ENCODE peak calls at places on chromosomes 1 and 21, in ten cellular contexts. I is tibial artery; U is endodermal cell; L is A549; X is mesendoderm; V is CD8-positive, alpha-beta T cell; P is IMR-90; F is GM23338; O is fibroblast of lung; G is OCI-LY7. Z is an unnamed sample.

GRCh38 chr1:72567511-72567910 is 285.2 kb upstream of the NEGR1 start:
- DNase-seq in X (no peak), I (no peak), U (no peak), F (no peak), P (peak; percentile 3), O (peak; percentile 60), V (no peak), L (no peak), G (no peak), Z (no peak)

GRCh38 chr1:205943245-205943644 is at the start of gene SLC26A9:
- DNase-seq in L (no peak), V (no peak), O (no peak), X (no peak), F (no peak), P (no peak), U (no peak), G (no peak), I (no peak), Z (no peak)

GRCh38 chr1:110211503-110212164 is 1.5 kb downstream of the KCNC4 start:
- DNase-seq in L (no peak), X (peak; percentile 30), O (no peak), G (no peak), F (peak; percentile 45), P (no peak), I (no peak), V (peak; percentile 12), U (no peak), Z (no peak)

GRCh38 chr21:31991356-31992331 is 118.8 kb downstream of the HUNK start:
- DNase-seq in P (no peak), O (no peak), F (peak; percentile 78), V (no peak), I (no peak), U (peak; percentile 85), X (peak; percentile 34), L (no peak), G (no peak), Z (peak; percentile 72)

GRCh38 chr1:186424539-186424938 is 36.4 kb downstream of the PDC start:
- DNase-seq in O (peak; percentile 55), I (no peak), G (no peak), L (no peak), P (no peak), F (no peak), X (no peak), V (no peak), U (no peak), Z (no peak)

GRCh38 chr1:150121236-150121862 is 28.4 kb upstream of the PLEKHO1 start:
- DNase-seq in P (peak; percentile 43), V (no peak), I (no peak), U (no peak), L (no peak), G (no peak), X (no peak), O (peak; percentile 26), F (no peak), Z (no peak)

GRCh38 chr1:145805057-145805456 is 18.8 kb downstream of the RNF115 start:
- DNase-seq in I (no peak), U (no peak), X (peak; percentile 86), V (no peak), O (peak; percentile 40), L (no peak), F (no peak), G (no peak), P (peak; percentile 43), Z (no peak)

GRCh38 chr1:167882376-167882775 is 31.6 kb downstream of the ADCY10 start:
- DNase-seq in P (no peak), G (no peak), U (no peak), O (no peak), V (no peak), F (no peak), X (no peak), I (no peak), L (no peak), Z (no peak)

GRCh38 chr1:35369922-35370671 is 101.6 kb downstream of the ZMYM4 start:
- DNase-seq in X (peak; percentile 37), V (no peak), I (no peak), O (peak; percentile 85), L (no peak), G (peak; percentile 20), F (peak; percentile 21), U (no peak), P (peak; percentile 90), Z (no peak)

GRCh38 chr1:76891931-76892330 is 24.7 kb downstream of the ST6GALNAC5 start:
- DNase-seq in L (no peak), X (no peak), P (peak; percentile 61), O (peak; percentile 46), G (no peak), V (no peak), I (no peak), F (no peak), U (no peak), Z (no peak)

GRCh38 chr1:17069452-17070162 is 15.8 kb upstream of the SDHB start:
- DNase-seq in V (no peak), I (no peak), P (no peak), U (no peak), L (no peak), O (no peak), F (no peak), G (no peak), X (no peak), Z (no peak)

GRCh38 chr1:86380257-86380861 is 15.8 kb downstream of the ODF2L start:
- DNase-seq in U (no peak), X (peak; percentile 70), V (no peak), I (no peak), O (peak; percentile 93), P (peak; percentile 86), G (peak; percentile 69), L (peak; percentile 16), F (peak; percentile 62), Z (no peak)

GRCh38 chr1:95953005-95953404 is 719.0 kb downstream of the RWDD3 start:
- DNase-seq in U (peak; percentile 59), G (no peak), L (no peak), V (no peak), X (peak; percentile 56), I (no peak), F (peak; percentile 67), O (peak; percentile 47), P (peak; percentile 1), Z (peak; percentile 20)

DNA sequence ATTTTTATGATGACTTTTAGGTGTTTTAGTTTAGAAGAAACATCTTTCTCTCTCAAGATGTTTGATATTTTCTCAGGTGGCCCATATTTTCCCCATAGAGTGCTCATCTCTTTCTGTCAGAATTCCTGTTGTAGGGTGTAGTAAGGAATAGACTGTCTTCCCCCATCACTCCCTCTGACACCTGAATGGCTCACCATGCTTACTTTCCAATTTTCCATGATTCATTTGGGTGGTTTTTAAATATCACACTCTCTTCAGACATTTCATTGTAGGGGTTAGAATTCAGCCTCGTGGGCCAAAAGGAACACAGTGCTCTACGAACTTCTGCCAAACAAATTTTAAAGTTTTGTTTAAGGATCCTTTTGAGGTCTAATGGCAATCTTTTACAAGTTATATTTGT is 24.0 kb downstream of the GIPC2 start:
- DNase-seq in I (no peak), F (no peak), P (no peak), X (no peak), U (no peak), V (no peak), O (no peak), G (no peak), L (no peak), Z (no peak)
- H3K27ac ChIP-seq in I (no peak overlapping the region), F (no peak overlapping the region), P (no peak overlapping the region), X (no peak overlapping the region), U (no peak overlapping the region), V (no peak overlapping the region), O (no peak overlapping the region), G (no peak overlapping the region), L (no peak overlapping the region), Z (no peak overlapping the region)

GRCh38 chr1:173099166-173099565 is 48.4 kb upstream of the TNFSF18 start:
- DNase-seq in O (no peak), X (no peak), P (no peak), L (no peak), F (no peak), V (no peak), G (no peak), U (no peak), I (no peak), Z (no peak)

GRCh38 chr1:173103006-173103405 is 52.3 kb upstream of the TNFSF18 start:
- DNase-seq in G (no peak), P (no peak), F (no peak), L (no peak), U (no peak), X (peak; percentile 11), O (no peak), V (no peak), I (no peak), Z (no peak)

GRCh38 chr1:173097001-173097400 is 46.3 kb upstream of the TNFSF18 start:
- DNase-seq in O (no peak), X (no peak), P (peak; percentile 52), G (no peak), L (no peak), I (no peak), U (no peak), V (no peak), F (no peak), Z (no peak)

GRCh38 chr1:173101589-173101988 is 50.8 kb upstream of the TNFSF18 start:
- DNase-seq in U (no peak), F (no peak), O (no peak), P (no peak), X (no peak), V (no peak), G (no peak), I (no peak), L (no peak), Z (no peak)

DNA sequence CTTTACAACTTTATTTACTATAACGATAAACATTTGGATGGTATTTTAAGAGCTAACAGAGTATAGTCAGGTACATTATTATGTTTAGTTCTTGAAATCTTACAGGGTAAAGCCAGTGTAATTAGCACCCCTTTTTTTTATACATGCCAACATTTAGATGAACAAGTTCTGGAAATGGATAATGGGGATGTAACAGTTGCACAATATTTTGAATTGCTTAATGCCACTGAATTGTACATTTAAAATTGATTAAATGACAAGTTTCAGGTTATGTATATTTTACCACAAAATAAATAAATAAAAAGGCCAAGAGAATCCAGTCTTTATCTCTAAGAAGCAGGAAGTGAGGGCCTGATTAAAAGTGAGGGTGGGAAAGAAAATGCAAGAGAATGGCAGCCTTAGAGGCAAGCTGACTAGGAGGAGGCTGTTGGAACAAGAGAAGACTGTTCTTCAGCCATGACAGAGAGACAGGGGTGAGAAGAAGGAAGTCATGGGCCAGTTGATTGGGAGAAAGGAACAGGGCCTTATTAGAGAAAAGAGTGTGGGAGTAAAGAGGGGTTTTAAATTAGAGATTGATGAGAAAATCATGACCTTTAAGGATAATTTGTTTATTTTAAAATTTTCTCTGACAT is 49.9 kb upstream of the TNFSF18 start:
- DNase-seq in O (no peak), V (no peak), F (no peak), U (no peak), P (no peak), I (no peak), L (no peak), G (no peak), X (no peak), Z (no peak)
- H3K27ac ChIP-seq in O (no peak overlapping the region), V (no peak overlapping the region), F (no peak overlapping the region), U (no peak overlapping the region), P (peak overlapping the region; percentile 44), I (no peak overlapping the region), L (no peak overlapping the region), G (no peak overlapping the region), X (no peak overlapping the region), Z (no peak overlapping the region)

GRCh38 chr21:43573921-43574320 is 85.4 kb downstream of the HSF2BP start:
- DNase-seq in I (no peak), V (no peak), L (no peak), F (no peak), U (no peak), X (no peak), O (no peak), P (no peak), G (no peak), Z (no peak)
- H3K27ac ChIP-seq in I (peak overlapping the region; percentile 81), V (no peak overlapping the region), L (peak overlapping the region; percentile 70), F (no peak overlapping the region), U (no peak overlapping the region), X (no peak overlapping the region), O (no peak overlapping the region), P (no peak overlapping the region), G (no peak overlapping the region), Z (no peak overlapping the region)

GRCh38 chr1:200660719-200661118 is 9.0 kb downstream of the DDX59 start:
- DNase-seq in G (no peak), F (no peak), L (no peak), I (no peak), P (no peak), V (no peak), O (no peak), U (no peak), X (no peak), Z (no peak)
- H3K27ac ChIP-seq in G (no peak overlapping the region), F (no peak overlapping the region), L (no peak overlapping the region), I (no peak overlapping the region), P (no peak overlapping the region), V (no peak overlapping the region), O (no peak overlapping the region), U (no peak overlapping the region), X (no peak overlapping the region), Z (no peak overlapping the region)